ENCODE peak calls at places on chromosome 14, in seven cellular contexts. B, K, L, P, U, O and M are unnamed samples.

GRCh38 chr14:21467620-21468019 is 9.1 kb downstream of the RAB2B start:
- DNase-seq in B (no peak), K (no peak), L (no peak), P (no peak), U (peak; percentile 76), O (no peak), M (peak; percentile 71)

GRCh38 chr14:55373784-55374725 is 37.6 kb downstream of the ATG14 start:
- DNase-seq in B (no peak), K (no peak), L (no peak), P (no peak), U (peak; percentile 68), O (no peak), M (no peak)

GRCh38 chr14:68789798-68790655 is 2.8 kb downstream of the ZFP36L1 start:
- DNase-seq in B (no peak), K (no peak), L (no peak), P (no peak), U (no peak), O (peak; percentile 78), M (peak; percentile 72)

GRCh38 chr14:64928239-64929002 is 14.1 kb downstream of the GPX2 start:
- DNase-seq in B (no peak), K (no peak), L (no peak), P (no peak), U (no peak), O (no peak), M (no peak)

GRCh38 chr14:91509878-91510170 is 286 bp downstream of the PPP4R3A start:
- DNase-seq in B (peak; percentile 38), K (no peak), L (no peak), P (no peak), U (no peak), O (no peak), M (no peak)

GRCh38 chr14:105529506-105530445 is 3.4 kb downstream of the TMEM121 start:
- DNase-seq in B (no peak), K (no peak), L (no peak), P (no peak), U (no peak), O (peak; percentile 51), M (peak; percentile 78)

GRCh38 chr14:100915582-100915981 is 12.1 kb upstream of the RTL1 start:
- DNase-seq in B (no peak), K (no peak), L (no peak), P (no peak), U (no peak), O (no peak), M (no peak)

GRCh38 chr14:83133986-83134664 is 1600.5 kb upstream of the SEL1L start:
- DNase-seq in B (no peak), K (no peak), L (no peak), P (no peak), U (no peak), O (no peak), M (no peak)

GRCh38 chr14:74852922-74853530 is 22.9 kb downstream of the PROX2 start:
- DNase-seq in B (no peak), K (no peak), L (peak; percentile 90), P (no peak), U (peak; percentile 82), O (no peak), M (peak; percentile 49)

GRCh38 chr14:26594148-26594547 is 3.7 kb downstream of the NOVA1 start:
- DNase-seq in B (no peak), K (no peak), L (no peak), P (no peak), U (no peak), O (no peak), M (no peak)

GRCh38 chr14:53840444-53840843 is 116.2 kb downstream of the BMP4 start:
- DNase-seq in B (no peak), K (no peak), L (no peak), P (no peak), U (peak; percentile 1), O (no peak), M (no peak)